ENCODE peak calls at places on chromosomes 2 and 18, in six cellular contexts. One of them, this sample, is unnamed.

GRCh38 chr2:100969998-100970397 is 32.1 kb upstream of the RPL31 start:
- DNase-seq in transverse colon: no peak
- DNase-seq in GOT3: no peak
- DNase-seq in activated CD8-positive, alpha-beta memory T cell treated with anti-CD3 and anti-CD28 coated beads for 4 hours: no peak
- DNase-seq in kidney: peak
- DNase-seq in erythroblast: no peak
- DNase-seq in this sample: no peak

GRCh38 chr2:71891155-71891554 is 256.5 kb downstream of the CYP26B1 start:
- DNase-seq in GOT3: no peak
- DNase-seq in erythroblast: no peak
- DNase-seq in kidney: no peak
- DNase-seq in transverse colon: no peak
- DNase-seq in activated CD8-positive, alpha-beta memory T cell treated with anti-CD3 and anti-CD28 coated beads for 4 hours: no peak
- DNase-seq in this sample: no peak

GRCh38 chr2:64283641-64284371 is 139.6 kb upstream of the PELI1 start:
- DNase-seq in activated CD8-positive, alpha-beta memory T cell treated with anti-CD3 and anti-CD28 coated beads for 4 hours: no peak
- DNase-seq in kidney: no peak
- DNase-seq in transverse colon: peak
- DNase-seq in GOT3: no peak
- DNase-seq in erythroblast: no peak
- DNase-seq in this sample: peak

GRCh38 chr2:207231106-207231860 is 65.5 kb upstream of the KLF7 start:
- DNase-seq in activated CD8-positive, alpha-beta memory T cell treated with anti-CD3 and anti-CD28 coated beads for 4 hours: no peak
- DNase-seq in kidney: no peak
- DNase-seq in transverse colon: no peak
- DNase-seq in GOT3: no peak
- DNase-seq in erythroblast: no peak
- DNase-seq in this sample: no peak

GRCh38 chr18:49613141-49613641 is 51.3 kb downstream of the LIPG start:
- DNase-seq in transverse colon: no peak
- DNase-seq in kidney: peak
- DNase-seq in erythroblast: no peak
- DNase-seq in activated CD8-positive, alpha-beta memory T cell treated with anti-CD3 and anti-CD28 coated beads for 4 hours: no peak
- DNase-seq in GOT3: no peak
- DNase-seq in this sample: no peak

GRCh38 chr2:72678036-72678435 is 147.8 kb downstream of the EXOC6B start:
- DNase-seq in activated CD8-positive, alpha-beta memory T cell treated with anti-CD3 and anti-CD28 coated beads for 4 hours: no peak
- DNase-seq in transverse colon: no peak
- DNase-seq in GOT3: no peak
- DNase-seq in erythroblast: no peak
- DNase-seq in kidney: no peak
- DNase-seq in this sample: no peak

GRCh38 chr18:23141022-23141999 is 6.0 kb downstream of the CABLES1 start:
- DNase-seq in transverse colon: peak
- DNase-seq in kidney: peak
- DNase-seq in activated CD8-positive, alpha-beta memory T cell treated with anti-CD3 and anti-CD28 coated beads for 4 hours: no peak
- DNase-seq in GOT3: no peak
- DNase-seq in erythroblast: peak
- DNase-seq in this sample: no peak

GRCh38 chr2:241009601-241010530 is 11.4 kb downstream of the SNED1 start:
- DNase-seq in kidney: peak
- DNase-seq in GOT3: no peak
- DNase-seq in transverse colon: no peak
- DNase-seq in activated CD8-positive, alpha-beta memory T cell treated with anti-CD3 and anti-CD28 coated beads for 4 hours: no peak
- DNase-seq in erythroblast: no peak
- DNase-seq in this sample: no peak

GRCh38 chr2:11498543-11499034 is 32.6 kb upstream of the E2F6 start:
- DNase-seq in activated CD8-positive, alpha-beta memory T cell treated with anti-CD3 and anti-CD28 coated beads for 4 hours: no peak
- DNase-seq in kidney: no peak
- DNase-seq in erythroblast: no peak
- DNase-seq in transverse colon: peak
- DNase-seq in GOT3: no peak
- DNase-seq in this sample: peak

GRCh38 chr2:7685342-7686015 is 768.3 kb downstream of the RNF144A start:
- DNase-seq in erythroblast: no peak
- DNase-seq in GOT3: no peak
- DNase-seq in transverse colon: no peak
- DNase-seq in kidney: no peak
- DNase-seq in activated CD8-positive, alpha-beta memory T cell treated with anti-CD3 and anti-CD28 coated beads for 4 hours: no peak
- DNase-seq in this sample: no peak

GRCh38 chr2:160062283-160063005 is at the start of gene PLA2R1:
- DNase-seq in kidney: peak
- DNase-seq in erythroblast: no peak
- DNase-seq in activated CD8-positive, alpha-beta memory T cell treated with anti-CD3 and anti-CD28 coated beads for 4 hours: no peak
- DNase-seq in transverse colon: peak
- DNase-seq in GOT3: no peak
- DNase-seq in this sample: no peak

GRCh38 chr2:62501794-62502500 is 4.0 kb downstream of the TMEM17 start:
- DNase-seq in kidney: no peak
- DNase-seq in transverse colon: no peak
- DNase-seq in GOT3: no peak
- DNase-seq in erythroblast: peak
- DNase-seq in activated CD8-positive, alpha-beta memory T cell treated with anti-CD3 and anti-CD28 coated beads for 4 hours: no peak
- DNase-seq in this sample: peak

GRCh38 chr18:36191286-36191685 is 4.0 kb downstream of the MOCOS start:
- DNase-seq in erythroblast: no peak
- DNase-seq in GOT3: no peak
- DNase-seq in transverse colon: no peak
- DNase-seq in kidney: no peak
- DNase-seq in activated CD8-positive, alpha-beta memory T cell treated with anti-CD3 and anti-CD28 coated beads for 4 hours: no peak
- DNase-seq in this sample: no peak

GRCh38 chr2:129810521-129810920 is 168.9 kb upstream of the RAB6C start:
- DNase-seq in transverse colon: no peak
- DNase-seq in GOT3: no peak
- DNase-seq in activated CD8-positive, alpha-beta memory T cell treated with anti-CD3 and anti-CD28 coated beads for 4 hours: no peak
- DNase-seq in erythroblast: no peak
- DNase-seq in kidney: no peak
- DNase-seq in this sample: no peak

GRCh38 chr2:227447606-227448005 is 24.4 kb upstream of the AGFG1 start:
- DNase-seq in transverse colon: no peak
- DNase-seq in erythroblast: no peak
- DNase-seq in GOT3: no peak
- DNase-seq in kidney: no peak
- DNase-seq in activated CD8-positive, alpha-beta memory T cell treated with anti-CD3 and anti-CD28 coated beads for 4 hours: no peak
- DNase-seq in this sample: no peak